ENCODE peak calls at places on chromosomes 6 and 20, in six cellular contexts. One of them, this sample, is unnamed.

GRCh38 chr20:60100780-60101179 is 142.6 kb downstream of the CDH26 start:
- DNase-seq in B cell: no peak
- DNase-seq in body of pancreas: no peak
- DNase-seq in fibroblast of lung: no peak
- DNase-seq in GM10248: no peak
- DNase-seq in epithelial cell of esophagus: no peak
- DNase-seq in this sample: no peak

GRCh38 chr6:25623874-25624273 is 28.1 kb upstream of the SCGN start:
- DNase-seq in epithelial cell of esophagus: no peak
- DNase-seq in GM10248: no peak
- DNase-seq in B cell: no peak
- DNase-seq in fibroblast of lung: no peak
- DNase-seq in body of pancreas: no peak
- DNase-seq in this sample: no peak

GRCh38 chr6:158206740-158207451 is 38.7 kb downstream of the GTF2H5 start:
- DNase-seq in GM10248: no peak
- DNase-seq in body of pancreas: no peak
- DNase-seq in fibroblast of lung: no peak
- DNase-seq in B cell: no peak
- DNase-seq in epithelial cell of esophagus: no peak
- DNase-seq in this sample: no peak

GRCh38 chr20:60420676-60421229 is 462.5 kb downstream of the CDH26 start:
- DNase-seq in GM10248: no peak
- DNase-seq in body of pancreas: no peak
- DNase-seq in fibroblast of lung: no peak
- DNase-seq in epithelial cell of esophagus: no peak
- DNase-seq in B cell: no peak
- DNase-seq in this sample: no peak

GRCh38 chr6:154614641-154615040 is 104.2 kb upstream of the CNKSR3 start:
- DNase-seq in B cell: no peak
- DNase-seq in GM10248: no peak
- DNase-seq in fibroblast of lung: no peak
- DNase-seq in body of pancreas: no peak
- DNase-seq in epithelial cell of esophagus: no peak
- DNase-seq in this sample: no peak

GRCh38 chr6:35049885-35050284 is 91.3 kb downstream of the TCP11 start:
- DNase-seq in B cell: peak
- DNase-seq in epithelial cell of esophagus: no peak
- DNase-seq in GM10248: no peak
- DNase-seq in fibroblast of lung: peak
- DNase-seq in body of pancreas: no peak
- DNase-seq in this sample: no peak

GRCh38 chr6:1464796-1465348 is 75.5 kb downstream of the FOXF2 start:
- DNase-seq in fibroblast of lung: no peak
- DNase-seq in GM10248: no peak
- DNase-seq in body of pancreas: no peak
- DNase-seq in B cell: no peak
- DNase-seq in epithelial cell of esophagus: peak
- DNase-seq in this sample: no peak

GRCh38 chr6:105162377-105162776 is 17.4 kb downstream of the POPDC3 start:
- DNase-seq in body of pancreas: no peak
- DNase-seq in epithelial cell of esophagus: no peak
- DNase-seq in GM10248: no peak
- DNase-seq in B cell: no peak
- DNase-seq in fibroblast of lung: no peak
- DNase-seq in this sample: no peak

GRCh38 chr6:44721954-44722578 is 334.6 kb downstream of the CDC5L start:
- DNase-seq in body of pancreas: no peak
- DNase-seq in fibroblast of lung: no peak
- DNase-seq in epithelial cell of esophagus: no peak
- DNase-seq in GM10248: no peak
- DNase-seq in B cell: no peak
- DNase-seq in this sample: no peak

GRCh38 chr6:43627008-43627825 is 1.8 kb downstream of the GTPBP2 start:
- DNase-seq in body of pancreas: peak
- DNase-seq in GM10248: no peak
- DNase-seq in B cell: no peak
- DNase-seq in fibroblast of lung: peak
- DNase-seq in epithelial cell of esophagus: peak
- DNase-seq in this sample: peak

GRCh38 chr20:59518881-59519706 is 85.2 kb upstream of the PHACTR3 start:
- DNase-seq in epithelial cell of esophagus: peak
- DNase-seq in fibroblast of lung: peak
- DNase-seq in GM10248: peak
- DNase-seq in body of pancreas: peak
- DNase-seq in B cell: peak
- DNase-seq in this sample: peak

GRCh38 chr6:22227824-22228610 is 68.8 kb downstream of the PRL start:
- DNase-seq in GM10248: no peak
- DNase-seq in body of pancreas: no peak
- DNase-seq in B cell: no peak
- DNase-seq in epithelial cell of esophagus: no peak
- DNase-seq in fibroblast of lung: peak
- DNase-seq in this sample: peak

GRCh38 chr6:168906251-168906845 is 347.3 kb downstream of the THBS2 start:
- DNase-seq in body of pancreas: no peak
- DNase-seq in epithelial cell of esophagus: no peak
- DNase-seq in fibroblast of lung: no peak
- DNase-seq in B cell: no peak
- DNase-seq in GM10248: no peak
- DNase-seq in this sample: no peak

GRCh38 chr6:168905451-168906090 is 348.1 kb downstream of the THBS2 start:
- DNase-seq in fibroblast of lung: peak
- DNase-seq in epithelial cell of esophagus: peak
- DNase-seq in GM10248: no peak
- DNase-seq in B cell: no peak
- DNase-seq in body of pancreas: no peak
- DNase-seq in this sample: peak

GRCh38 chr6:168908166-168908565 is 345.5 kb downstream of the THBS2 start:
- DNase-seq in fibroblast of lung: peak
- DNase-seq in epithelial cell of esophagus: peak
- DNase-seq in body of pancreas: no peak
- DNase-seq in B cell: no peak
- DNase-seq in GM10248: no peak
- DNase-seq in this sample: peak

GRCh38 chr6:168909288-168909687 is 344.4 kb downstream of the THBS2 start:
- DNase-seq in B cell: no peak
- DNase-seq in epithelial cell of esophagus: no peak
- DNase-seq in body of pancreas: no peak
- DNase-seq in fibroblast of lung: peak
- DNase-seq in GM10248: no peak
- DNase-seq in this sample: no peak

GRCh38 chr6:168908887-168909286 is 344.8 kb downstream of the THBS2 start:
- DNase-seq in fibroblast of lung: peak
- DNase-seq in GM10248: no peak
- DNase-seq in body of pancreas: no peak
- DNase-seq in epithelial cell of esophagus: no peak
- DNase-seq in B cell: no peak
- DNase-seq in this sample: peak
- TF ChIP-seq CTCF in fibroblast of lung: peak
- TF ChIP-seq CTCF in GM10248: no peak
- TF ChIP-seq CTCF in body of pancreas: no peak
- TF ChIP-seq CTCF in epithelial cell of esophagus: no peak
- TF ChIP-seq CTCF in B cell: no peak
- TF ChIP-seq CTCF in this sample: no peak

GRCh38 chr6:55009114-55009513 is 162.5 kb downstream of the FAM83B start:
- DNase-seq in body of pancreas: no peak
- DNase-seq in epithelial cell of esophagus: no peak
- DNase-seq in fibroblast of lung: no peak
- DNase-seq in GM10248: no peak
- DNase-seq in B cell: no peak
- DNase-seq in this sample: no peak

GRCh38 chr6:55016261-55016660 is 158.1 kb upstream of the HCRTR2 start:
- DNase-seq in body of pancreas: no peak
- DNase-seq in fibroblast of lung: peak
- DNase-seq in GM10248: no peak
- DNase-seq in epithelial cell of esophagus: no peak
- DNase-seq in B cell: no peak
- DNase-seq in this sample: no peak

GRCh38 chr6:55012454-55012853 is 161.9 kb upstream of the HCRTR2 start:
- DNase-seq in epithelial cell of esophagus: no peak
- DNase-seq in GM10248: no peak
- DNase-seq in fibroblast of lung: no peak
- DNase-seq in body of pancreas: no peak
- DNase-seq in B cell: no peak
- DNase-seq in this sample: no peak

GRCh38 chr6:55014321-55015088 is 159.8 kb upstream of the HCRTR2 start:
- DNase-seq in epithelial cell of esophagus: peak
- DNase-seq in GM10248: no peak
- DNase-seq in body of pancreas: no peak
- DNase-seq in B cell: no peak
- DNase-seq in fibroblast of lung: peak
- DNase-seq in this sample: peak

DNA sequence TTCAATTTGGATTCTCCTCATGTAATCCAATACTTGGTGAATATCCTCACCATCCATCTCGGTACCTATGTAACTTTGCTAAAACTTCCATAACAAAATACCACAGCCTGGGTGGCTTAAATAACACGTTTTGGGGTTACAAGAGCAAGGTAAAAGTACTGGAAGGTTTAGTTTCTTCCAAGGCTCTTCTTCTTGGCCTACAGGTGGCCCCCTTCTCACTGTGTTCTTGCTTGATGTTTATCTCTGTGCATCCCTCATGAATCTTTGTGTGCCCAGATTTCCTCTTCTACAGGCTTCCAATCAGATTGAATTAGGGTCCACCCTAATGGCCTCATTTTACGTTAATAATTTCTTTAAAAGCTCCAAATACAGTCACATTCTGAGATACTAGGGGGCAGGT is 163.3 kb upstream of the HCRTR2 start:
- DNase-seq in GM10248: no peak
- DNase-seq in fibroblast of lung: no peak
- DNase-seq in B cell: no peak
- DNase-seq in epithelial cell of esophagus: no peak
- DNase-seq in body of pancreas: no peak
- DNase-seq in this sample: no peak
- TF ChIP-seq CTCF in GM10248: no peak
- TF ChIP-seq CTCF in fibroblast of lung: no peak
- TF ChIP-seq CTCF in B cell: no peak
- TF ChIP-seq CTCF in epithelial cell of esophagus: no peak
- TF ChIP-seq CTCF in body of pancreas: no peak
- TF ChIP-seq CTCF in this sample: no peak

GRCh38 chr6:162125659-162126058 is 601.9 kb downstream of the PRKN start:
- DNase-seq in body of pancreas: no peak
- DNase-seq in B cell: no peak
- DNase-seq in GM10248: no peak
- DNase-seq in epithelial cell of esophagus: no peak
- DNase-seq in fibroblast of lung: no peak
- DNase-seq in this sample: no peak

GRCh38 chr6:162118706-162119105 is 608.9 kb downstream of the PRKN start:
- DNase-seq in epithelial cell of esophagus: no peak
- DNase-seq in body of pancreas: no peak
- DNase-seq in GM10248: no peak
- DNase-seq in fibroblast of lung: no peak
- DNase-seq in B cell: no peak
- DNase-seq in this sample: no peak

GRCh38 chr6:162119349-162119748 is 608.2 kb downstream of the PRKN start:
- DNase-seq in body of pancreas: no peak
- DNase-seq in fibroblast of lung: peak
- DNase-seq in epithelial cell of esophagus: peak
- DNase-seq in GM10248: no peak
- DNase-seq in B cell: no peak
- DNase-seq in this sample: no peak

GRCh38 chr6:162124710-162125435 is 602.7 kb downstream of the PRKN start:
- DNase-seq in body of pancreas: no peak
- DNase-seq in epithelial cell of esophagus: no peak
- DNase-seq in B cell: no peak
- DNase-seq in GM10248: no peak
- DNase-seq in fibroblast of lung: no peak
- DNase-seq in this sample: peak

DNA sequence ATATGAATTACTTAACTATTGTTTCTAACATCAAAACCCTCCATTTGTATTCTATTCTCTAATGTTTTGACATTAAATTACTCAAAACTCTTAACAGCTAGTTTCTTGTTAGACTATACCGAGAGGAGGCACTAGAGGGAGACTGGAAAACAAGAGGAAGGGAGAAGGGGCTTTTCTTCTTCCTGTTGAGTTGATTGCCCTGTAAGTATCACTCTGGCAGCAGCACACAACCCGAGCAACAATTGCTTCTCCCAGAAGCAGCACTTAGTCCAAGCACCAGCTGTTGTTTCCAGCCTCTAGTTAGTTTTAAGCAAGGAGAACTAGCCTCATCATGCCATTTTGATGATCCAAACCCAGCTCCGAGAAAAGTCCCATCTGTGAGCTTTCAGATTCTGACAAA is 603.8 kb downstream of the PRKN start:
- DNase-seq in B cell: no peak
- DNase-seq in body of pancreas: no peak
- DNase-seq in fibroblast of lung: peak
- DNase-seq in epithelial cell of esophagus: no peak
- DNase-seq in GM10248: no peak
- DNase-seq in this sample: no peak
- TF ChIP-seq CTCF in B cell: no peak
- TF ChIP-seq CTCF in body of pancreas: no peak
- TF ChIP-seq CTCF in fibroblast of lung: peak
- TF ChIP-seq CTCF in epithelial cell of esophagus: no peak
- TF ChIP-seq CTCF in GM10248: no peak
- TF ChIP-seq CTCF in this sample: peak

GRCh38 chr6:99338188-99338587 is 11.3 kb downstream of the FAXC start:
- DNase-seq in B cell: no peak
- DNase-seq in GM10248: no peak
- DNase-seq in epithelial cell of esophagus: peak
- DNase-seq in body of pancreas: no peak
- DNase-seq in fibroblast of lung: no peak
- DNase-seq in this sample: no peak

GRCh38 chr6:99330159-99330558 is 19.3 kb downstream of the FAXC start:
- DNase-seq in GM10248: peak
- DNase-seq in B cell: peak
- DNase-seq in fibroblast of lung: peak
- DNase-seq in body of pancreas: peak
- DNase-seq in epithelial cell of esophagus: peak
- DNase-seq in this sample: peak

GRCh38 chr6:99333068-99333467 is 16.4 kb downstream of the FAXC start:
- DNase-seq in body of pancreas: no peak
- DNase-seq in fibroblast of lung: no peak
- DNase-seq in GM10248: peak
- DNase-seq in epithelial cell of esophagus: no peak
- DNase-seq in B cell: no peak
- DNase-seq in this sample: no peak

GRCh38 chr6:99331531-99331930 is 17.9 kb downstream of the FAXC start:
- DNase-seq in body of pancreas: no peak
- DNase-seq in B cell: no peak
- DNase-seq in epithelial cell of esophagus: no peak
- DNase-seq in fibroblast of lung: no peak
- DNase-seq in GM10248: no peak
- DNase-seq in this sample: no peak

GRCh38 chr6:99334526-99335127 is 14.8 kb downstream of the FAXC start:
- DNase-seq in GM10248: peak
- DNase-seq in B cell: no peak
- DNase-seq in body of pancreas: no peak
- DNase-seq in epithelial cell of esophagus: peak
- DNase-seq in fibroblast of lung: peak
- DNase-seq in this sample: peak
- TF ChIP-seq CTCF in GM10248: peak
- TF ChIP-seq CTCF in B cell: peak
- TF ChIP-seq CTCF in body of pancreas: peak
- TF ChIP-seq CTCF in epithelial cell of esophagus: peak
- TF ChIP-seq CTCF in fibroblast of lung: peak
- TF ChIP-seq CTCF in this sample: peak